ENCODE peak calls at places on chromosome 7, in five cellular contexts. N is B cell; V is H9; Y is GM10248; L is CD4-positive, alpha-beta T cell. J is an unnamed sample.

GRCh38 chr7:131302876-131303707 is 24.6 kb upstream of the MKLN1 start:
- DNase-seq in V (peak), Y (peak), L (peak), N (peak), J (peak)

GRCh38 chr7:118918556-118918955 is 694.1 kb downstream of the ANKRD7 start:
- DNase-seq in L (no peak), V (no peak), Y (no peak), N (no peak), J (no peak)

GRCh38 chr7:45100761-45101480 is 10.6 kb downstream of the TBRG4 start:
- DNase-seq in N (no peak), V (no peak), L (no peak), Y (no peak), J (no peak)

GRCh38 chr7:140230517-140230861 is 53.7 kb upstream of the KDM7A start:
- DNase-seq in Y (peak), L (peak), V (no peak), N (peak), J (no peak)

GRCh38 chr7:30869794-30870491 is 41.7 kb upstream of the AQP1 start:
- DNase-seq in N (no peak), V (no peak), L (no peak), Y (no peak), J (peak)

GRCh38 chr7:24781106-24781505 is 23.8 kb upstream of the GSDME start:
- DNase-seq in N (no peak), Y (no peak), V (no peak), L (no peak), J (no peak)

GRCh38 chr7:132937286-132937685 is 144.6 kb downstream of the CHCHD3 start:
- DNase-seq in N (no peak), Y (no peak), V (no peak), L (no peak), J (no peak)

GRCh38 chr7:50446542-50446960 is 3.6 kb downstream of the FIGNL1 start:
- DNase-seq in N (no peak), L (no peak), V (no peak), Y (no peak), J (no peak)

GRCh38 chr7:150341263-150342118 is at the start of gene RARRES2:
- DNase-seq in V (peak), L (no peak), N (no peak), Y (no peak), J (no peak)

GRCh38 chr7:113087278-113087998 is 811 bp upstream of the GPR85 start:
- DNase-seq in Y (no peak), N (no peak), L (no peak), V (no peak), J (no peak)

GRCh38 chr7:153682628-153683027 is 369.6 kb upstream of the DPP6 start:
- DNase-seq in V (no peak), N (no peak), Y (no peak), L (no peak), J (no peak)

GRCh38 chr7:157875230-157876179 is 538.7 kb downstream of the DNAJB6 start:
- DNase-seq in Y (no peak), V (peak), L (peak), N (peak), J (no peak)

GRCh38 chr7:121545418-121545817 is 149.3 kb upstream of the FAM3C start:
- DNase-seq in L (no peak), V (no peak), Y (no peak), N (no peak), J (no peak)

GRCh38 chr7:29208410-29209250 is 14.1 kb downstream of the CHN2 start:
- DNase-seq in Y (no peak), V (no peak), L (no peak), N (no peak), J (no peak)

GRCh38 chr7:116317907-116318306 is 107.6 kb downstream of the TES start:
- DNase-seq in N (no peak), Y (no peak), V (no peak), L (no peak), J (no peak)

DNA sequence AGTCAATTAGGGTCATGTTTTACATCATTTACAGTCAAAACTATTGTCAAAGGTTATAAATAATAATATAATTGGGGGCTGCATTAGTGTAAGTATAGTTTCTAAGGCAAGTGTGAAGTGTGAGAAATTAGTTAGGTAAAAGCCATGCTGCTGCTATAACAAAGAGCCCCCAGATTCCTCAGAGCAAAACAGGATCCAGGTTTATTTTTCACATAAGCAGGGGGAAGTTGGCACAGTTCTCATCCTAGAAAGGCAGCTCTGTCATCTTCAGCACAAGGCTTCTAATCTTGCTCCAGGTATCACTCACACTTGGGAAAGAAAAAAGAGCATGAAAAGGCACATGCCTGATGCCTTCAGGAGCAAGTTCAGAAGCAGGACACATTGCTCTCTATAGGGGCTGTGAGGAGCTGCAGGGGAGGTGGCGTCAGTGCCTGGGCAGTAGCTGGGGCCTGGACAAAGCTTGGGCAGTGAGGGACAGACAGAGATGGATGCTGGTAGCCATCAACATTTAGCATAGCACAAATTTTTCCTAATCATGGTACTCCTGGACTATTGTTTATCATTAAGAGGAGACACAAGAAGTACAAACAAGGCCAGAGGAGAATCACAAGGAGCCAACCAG is 170.6 kb downstream of the PKD1L1 start:
- DNase-seq in Y (no peak), N (no peak), L (no peak), V (no peak), J (no peak)
- TF ChIP-seq CTCF in Y (no peak), N (no peak), L (no peak), V (no peak), J (no peak)

GRCh38 chr7:6637544-6638229 is 569 bp downstream of the ZNF316 start:
- DNase-seq in N (peak), V (peak), L (peak), Y (peak), J (peak)
- TF ChIP-seq CTCF in N (peak), V (peak), L (peak), Y (peak), J (peak)

GRCh38 chr7:2782565-2782964 is 61.5 kb downstream of the GNA12 start:
- DNase-seq in N (no peak), L (no peak), V (no peak), Y (no peak), J (no peak)
- TF ChIP-seq CTCF in N (no peak), L (no peak), V (no peak), Y (no peak), J (no peak)

GRCh38 chr7:98230746-98231471 is 19.7 kb downstream of the BHLHA15 start:
- DNase-seq in N (no peak), V (no peak), Y (no peak), L (no peak), J (no peak)

GRCh38 chr7:98228801-98229200 is 17.6 kb downstream of the BHLHA15 start:
- DNase-seq in N (no peak), L (no peak), V (no peak), Y (no peak), J (no peak)

GRCh38 chr7:98229441-98229840 is 18.2 kb downstream of the BHLHA15 start:
- DNase-seq in V (no peak), Y (no peak), N (no peak), L (no peak), J (no peak)

GRCh38 chr7:98231489-98232275 is 20.4 kb downstream of the TECPR1 start:
- DNase-seq in V (no peak), L (no peak), Y (no peak), N (no peak), J (no peak)

DNA sequence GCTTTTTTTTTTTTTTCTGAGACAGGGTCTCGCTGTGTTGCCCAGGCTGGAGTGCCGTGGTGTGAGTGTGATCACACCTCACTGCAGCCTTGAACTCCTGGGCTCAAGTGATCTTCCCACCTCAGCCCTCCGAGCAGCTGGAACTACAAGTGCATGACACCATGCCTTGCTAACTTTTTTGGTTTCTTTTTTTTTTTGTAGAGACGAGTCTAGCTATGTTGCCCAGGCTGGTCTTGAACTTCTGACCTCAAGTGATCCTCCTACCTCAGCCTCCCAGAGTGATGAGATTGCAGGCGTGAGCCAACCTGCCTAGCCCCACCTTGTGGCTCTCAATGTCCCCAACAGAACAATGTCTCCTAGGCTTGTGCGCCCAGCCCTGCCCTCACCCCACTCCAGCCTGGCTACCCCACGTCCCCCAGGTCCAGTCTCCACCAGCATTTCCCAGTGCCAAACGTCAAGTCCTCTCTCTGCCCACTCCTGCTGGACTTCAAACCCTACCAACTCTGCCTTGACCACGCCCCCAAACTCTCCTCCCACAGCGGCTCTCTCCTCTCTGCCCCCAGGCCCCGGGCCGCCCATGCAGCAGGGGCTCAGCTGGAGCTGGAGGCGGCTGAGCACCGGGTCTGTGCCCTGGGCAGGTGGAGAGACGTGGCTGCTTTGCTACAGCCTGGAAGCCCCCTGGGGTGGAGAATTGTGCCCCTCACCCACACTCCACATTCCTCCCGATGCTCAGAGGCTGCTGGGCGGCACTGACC is 18.9 kb downstream of the BHLHA15 start:
- DNase-seq in V (no peak), N (no peak), L (no peak), Y (no peak), J (no peak)
- TF ChIP-seq CTCF in V (no peak), N (no peak), L (no peak), Y (no peak), J (no peak)

DNA sequence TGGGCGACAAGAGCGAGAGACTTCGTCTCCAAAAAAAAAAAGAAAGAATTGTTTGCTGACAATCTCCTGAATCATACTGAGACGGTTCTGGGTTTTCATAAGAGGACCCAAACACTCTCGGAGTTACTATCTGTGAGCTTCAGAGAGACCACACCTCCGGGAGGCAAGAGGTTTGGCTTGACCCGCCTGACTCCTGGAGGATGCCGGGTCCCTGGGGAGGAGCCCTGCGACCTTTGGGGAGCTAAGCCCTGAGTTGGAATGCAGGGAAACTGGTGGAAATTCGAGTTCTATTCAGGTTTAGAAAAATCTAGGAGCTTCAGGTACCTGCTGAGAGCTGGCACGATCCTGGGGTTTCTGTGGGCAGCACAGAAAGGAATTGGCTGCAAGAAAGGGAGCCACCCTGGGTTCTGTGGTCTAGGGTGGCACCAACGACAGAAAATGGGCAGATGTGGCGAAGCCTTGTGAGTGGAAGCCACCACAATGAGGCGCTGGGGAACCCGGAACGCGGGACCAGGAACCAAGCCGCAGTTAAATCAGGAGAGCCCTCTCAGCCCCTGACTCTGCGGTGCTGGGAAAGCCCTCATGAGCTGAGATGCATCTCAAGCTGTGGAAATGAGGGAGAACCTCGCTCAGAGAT is 21.9 kb upstream of the GATAD1 start:
- DNase-seq in L (no peak), N (peak), V (peak), Y (no peak), J (no peak)
- TF ChIP-seq CTCF in L (no peak), N (no peak), V (peak), Y (no peak), J (no peak)

GRCh38 chr7:106062006-106062405 is 50.1 kb downstream of the SYPL1 start:
- DNase-seq in Y (no peak), N (no peak), V (no peak), L (no peak), J (no peak)

GRCh38 chr7:106063692-106064091 is 48.4 kb downstream of the SYPL1 start:
- DNase-seq in Y (no peak), N (no peak), L (no peak), V (no peak), J (no peak)

GRCh38 chr7:106063039-106063438 is 49.1 kb downstream of the SYPL1 start:
- DNase-seq in N (no peak), V (no peak), L (no peak), Y (no peak), J (no peak)

GRCh38 chr7:106061301-106061979 is 50.7 kb downstream of the SYPL1 start:
- DNase-seq in V (no peak), Y (no peak), N (peak), L (no peak), J (no peak)

DNA sequence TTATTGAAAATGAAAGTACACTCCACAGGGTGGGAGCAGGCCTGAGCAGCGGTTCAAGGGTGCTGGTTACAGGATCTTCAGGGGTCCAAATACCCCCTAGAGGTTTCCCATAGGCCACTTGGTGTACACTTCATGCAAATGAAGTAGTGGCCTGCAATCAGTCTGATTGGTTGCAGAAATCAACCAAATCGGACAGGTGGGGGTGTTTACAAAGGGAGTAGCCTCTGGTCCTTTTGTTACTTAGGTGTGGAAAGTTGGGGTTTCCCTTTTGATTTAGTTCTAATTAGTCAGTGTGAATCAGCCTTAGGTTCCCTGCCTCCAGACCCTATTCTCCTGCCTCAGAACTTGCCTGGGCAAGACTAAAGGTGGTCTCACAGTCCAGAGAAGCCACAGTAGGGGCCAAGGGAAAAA is 49.6 kb downstream of the SYPL1 start:
- DNase-seq in N (no peak), Y (no peak), L (no peak), V (no peak), J (no peak)
- TF ChIP-seq CTCF in N (no peak), Y (no peak), L (no peak), V (no peak), J (no peak)

GRCh38 chr7:141737836-141738591 is at the start of gene SSBP1:
- DNase-seq in Y (peak), N (peak), L (peak), V (peak), J (peak)
- TF ChIP-seq CTCF in Y (peak), N (peak), L (peak), V (peak), J (peak)

DNA sequence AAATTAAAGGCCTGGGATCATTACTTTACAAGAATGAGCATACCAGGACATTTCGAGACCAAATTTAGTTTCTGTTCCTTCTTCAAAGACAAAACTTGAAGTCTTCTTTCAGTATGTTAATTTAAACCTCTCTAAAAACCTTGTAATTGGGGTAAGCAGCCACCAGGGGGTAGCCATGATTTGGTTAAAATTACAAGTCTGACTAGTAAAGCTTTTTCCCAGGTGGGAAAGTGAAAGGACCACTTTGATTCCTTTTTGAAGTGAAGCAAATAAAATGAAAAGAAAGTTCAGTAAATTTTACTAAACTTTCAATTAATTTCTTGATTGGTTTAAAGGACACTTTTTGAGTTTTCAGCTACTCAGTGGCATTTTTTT is 294.3 kb downstream of the BBS9 start:
- DNase-seq in L (no peak), N (peak), Y (peak), V (no peak), J (peak)
- TF ChIP-seq CTCF in L (peak), N (peak), Y (peak), V (peak), J (peak)

GRCh38 chr7:4740796-4741195 is 34.6 kb upstream of the AP5Z1 start:
- DNase-seq in V (no peak), N (no peak), L (no peak), Y (no peak), J (no peak)

GRCh38 chr7:4738711-4739527 is 36.5 kb upstream of the AP5Z1 start:
- DNase-seq in V (peak), L (no peak), N (no peak), Y (no peak), J (no peak)

GRCh38 chr7:4737300-4737699 is 38.1 kb upstream of the AP5Z1 start:
- DNase-seq in N (no peak), V (no peak), Y (no peak), L (no peak), J (no peak)

GRCh38 chr7:4742051-4742573 is 33.3 kb upstream of the AP5Z1 start:
- DNase-seq in Y (no peak), L (no peak), V (no peak), N (no peak), J (no peak)

DNA sequence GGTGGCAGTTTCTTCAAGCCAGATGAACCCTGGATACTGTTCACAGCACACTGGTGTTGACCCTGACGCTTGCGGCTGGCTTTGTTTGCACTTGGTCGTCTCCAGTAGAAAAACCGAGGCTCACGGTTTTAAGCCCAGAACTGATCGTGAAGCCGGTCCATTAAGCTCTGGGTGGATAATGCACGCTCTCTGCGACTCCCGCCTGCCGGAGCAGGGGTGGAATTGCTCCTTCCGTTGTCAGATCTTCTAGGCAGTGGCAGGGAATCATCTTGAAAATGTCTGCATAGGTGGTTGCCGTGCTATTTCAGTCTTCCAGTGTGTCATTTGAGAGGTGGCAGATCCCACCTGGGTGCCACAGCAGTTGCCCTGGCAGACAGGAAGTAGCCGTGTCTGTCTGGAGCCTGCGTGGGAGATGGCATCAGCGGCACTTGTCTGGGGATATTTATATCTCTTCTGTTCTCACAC is 35.9 kb upstream of the AP5Z1 start:
- DNase-seq in V (no peak), Y (no peak), L (peak), N (peak), J (no peak)
- TF ChIP-seq CTCF in V (no peak), Y (no peak), L (no peak), N (no peak), J (no peak)

GRCh38 chr7:43169076-43169475 is 56.6 kb downstream of the HECW1 start:
- DNase-seq in Y (no peak), N (no peak), L (no peak), V (no peak), J (no peak)

GRCh38 chr7:43166686-43167085 is 54.2 kb downstream of the HECW1 start:
- DNase-seq in L (no peak), V (no peak), N (no peak), Y (no peak), J (no peak)

GRCh38 chr7:43170571-43170970 is 58.1 kb downstream of the HECW1 start:
- DNase-seq in L (no peak), Y (no peak), V (no peak), N (no peak), J (no peak)

GRCh38 chr7:43163885-43164284 is 51.4 kb downstream of the HECW1 start:
- DNase-seq in L (no peak), N (no peak), V (no peak), Y (no peak), J (no peak)

DNA sequence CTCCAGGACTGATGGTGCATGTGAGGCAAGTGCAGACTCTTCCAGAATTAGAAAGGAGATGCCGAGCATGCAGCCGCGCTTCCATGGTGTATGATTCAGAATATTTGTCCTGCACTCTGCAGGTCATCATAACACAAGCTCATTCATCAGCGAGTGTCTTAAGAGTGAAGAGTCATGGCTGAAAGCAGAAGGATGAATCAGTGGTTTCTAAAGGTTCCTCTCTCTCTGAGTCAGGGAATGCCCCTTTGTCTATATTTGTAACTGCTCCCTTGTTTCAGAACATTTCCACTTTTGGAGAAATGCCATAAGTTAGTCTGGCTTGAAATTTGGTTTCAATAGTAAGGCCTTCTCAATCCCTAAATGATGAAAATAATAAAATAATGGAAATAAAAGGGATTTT is 52.3 kb downstream of the HECW1 start:
- DNase-seq in N (no peak), Y (peak), V (no peak), L (no peak), J (no peak)
- TF ChIP-seq CTCF in N (no peak), Y (no peak), V (no peak), L (no peak), J (no peak)